ENCODE peak calls at places on chromosomes 4 and X, in five cellular contexts. O, M, H, F and N are unnamed samples.
A peak's percentile ranks its signal among the peaks of the same experiment; 100 is the strongest.

GRCh38 chr4:8728536-8729407 is 136.2 kb downstream of the CPZ start:
- DNase-seq in M (no peak), O (no peak), F (no peak), H (no peak), N (no peak)

GRCh38 chr4:108322497-108322896 is 153.8 kb upstream of the LEF1 start:
- DNase-seq in M (no peak), F (no peak), H (no peak), O (no peak), N (no peak)

GRCh38 chr4:13236485-13236884 is 247.7 kb downstream of the RAB28 start:
- DNase-seq in O (no peak), M (no peak), F (no peak), H (no peak), N (no peak)

GRCh38 chr4:48640225-48640624 is 139.9 kb downstream of the FRYL start:
- DNase-seq in O (no peak), M (no peak), F (no peak), H (no peak), N (no peak)

GRCh38 chr4:151567056-151567455 is 158.1 kb downstream of the FHIP1A start:
- DNase-seq in H (no peak), M (no peak), F (no peak), O (no peak), N (no peak)

GRCh38 chr4:6090936-6091335 is 72.7 kb upstream of the C4orf50 start:
- DNase-seq in H (no peak), F (no peak), M (no peak), O (peak; percentile 11), N (no peak)

GRCh38 chrX:139932901-139933796 is at the start of gene ATP11C:
- DNase-seq in O (peak; percentile 83), H (peak; percentile 92), M (peak; percentile 70), F (peak; percentile 90), N (peak; percentile 72)

GRCh38 chrX:49037883-49038475 is 5.2 kb downstream of the TFE3 start:
- DNase-seq in H (peak; percentile 50), F (no peak), O (no peak), M (no peak), N (no peak)

GRCh38 chrX:22429704-22430103 is 157.0 kb downstream of the CBLL2 start:
- DNase-seq in F (no peak), M (no peak), H (no peak), O (no peak), N (no peak)

GRCh38 chr4:118004088-118004487 is 30.2 kb upstream of the NDST3 start:
- DNase-seq in O (no peak), H (no peak), F (no peak), M (no peak), N (no peak)

GRCh38 chr4:71472946-71473345 is 134.1 kb downstream of the SLC4A4 start:
- DNase-seq in F (no peak), M (no peak), O (no peak), H (peak; percentile 63), N (no peak)